ENCODE peak calls at places on chromosomes 13 and 19, in four cellular contexts. I, A, W and G are unnamed samples.

GRCh38 chr13:30496147-30496546 is 30.4 kb upstream of the HMGB1 start:
- DNase-seq in I (no peak), A (no peak), W (no peak), G (no peak)

GRCh38 chr13:73103238-73103637 is 44.4 kb downstream of the KLF5 start:
- DNase-seq in I (no peak), A (no peak), W (no peak), G (no peak)

GRCh38 chr19:3513198-3514140 is 7.4 kb downstream of the FZR1 start:
- DNase-seq in I (no peak), A (no peak), W (no peak), G (no peak)

GRCh38 chr13:73608731-73609485 is 525.3 kb downstream of the KLF12 start:
- DNase-seq in I (no peak), A (peak), W (no peak), G (peak)

GRCh38 chr13:45007225-45007624 is 17.9 kb downstream of the GPALPP1 start:
- DNase-seq in I (no peak), A (no peak), W (no peak), G (no peak)

GRCh38 chr13:99367663-99368448 is 60.7 kb upstream of the GPR183 start:
- DNase-seq in I (no peak), A (no peak), W (no peak), G (no peak)

GRCh38 chr13:98909016-98909415 is 68.8 kb downstream of the DOCK9 start:
- DNase-seq in I (no peak), A (no peak), W (no peak), G (no peak)

GRCh38 chr13:72651196-72651595 is 76.2 kb downstream of the MZT1 start:
- DNase-seq in I (no peak), A (no peak), W (no peak), G (peak)

GRCh38 chr13:101978546-101979315 is 423.1 kb downstream of the FGF14 start:
- DNase-seq in I (no peak), A (no peak), W (no peak), G (no peak)

GRCh38 chr19:16301999-16302694 is 22.5 kb upstream of the KLF2 start:
- DNase-seq in I (no peak), A (no peak), W (no peak), G (no peak)

GRCh38 chr13:47117268-47117667 is 220.4 kb upstream of the HTR2A start:
- DNase-seq in I (no peak), A (no peak), W (no peak), G (no peak)

GRCh38 chr13:79869326-79869725 is 388.4 kb downstream of the NDFIP2 start:
- DNase-seq in I (no peak), A (peak), W (no peak), G (peak)

GRCh38 chr19:29397748-29398147 is 128.0 kb upstream of the VSTM2B start:
- DNase-seq in I (no peak), A (peak), W (no peak), G (peak)

GRCh38 chr13:94312511-94313191 is 166.8 kb downstream of the DCT start:
- DNase-seq in I (no peak), A (peak), W (no peak), G (peak)

GRCh38 chr13:35630551-35631275 is 154.2 kb upstream of the MAB21L1 start:
- DNase-seq in I (no peak), A (peak), W (no peak), G (peak)

GRCh38 chr13:31088826-31089420 is 72.8 kb downstream of the HSPH1 start:
- DNase-seq in I (no peak), A (no peak), W (no peak), G (no peak)

GRCh38 chr13:78977311-78977710 is 318.4 kb upstream of the OBI1 start:
- DNase-seq in I (no peak), A (no peak), W (no peak), G (no peak)

GRCh38 chr13:112231451-112232083 is 144.6 kb upstream of the SPACA7 start:
- DNase-seq in I (no peak), A (no peak), W (no peak), G (no peak)